ENCODE peak calls at places on chromosomes 3 and 15, in four cellular contexts. One of them, this sample, is unnamed.

GRCh38 chr3:117600112-117600511 is 890.5 kb downstream of the TUSC7 start:
- DNase-seq in left ventricle myocardium inferior: no peak
- DNase-seq in psoas muscle: no peak
- DNase-seq in IMR-90: no peak
- DNase-seq in this sample: no peak

GRCh38 chr3:46400000-46400734 is 6.7 kb downstream of the CCR5AS start:
- DNase-seq in psoas muscle: no peak
- DNase-seq in left ventricle myocardium inferior: no peak
- DNase-seq in IMR-90: peak; percentile 62
- DNase-seq in this sample: no peak

GRCh38 chr3:194959217-194959616 is 273.5 kb downstream of the FAM43A start:
- DNase-seq in psoas muscle: no peak
- DNase-seq in left ventricle myocardium inferior: no peak
- DNase-seq in IMR-90: no peak
- DNase-seq in this sample: no peak

GRCh38 chr3:65751123-65751700 is 287.5 kb downstream of the MAGI1 start:
- DNase-seq in psoas muscle: no peak
- DNase-seq in IMR-90: peak; percentile 34
- DNase-seq in left ventricle myocardium inferior: peak; percentile 25
- DNase-seq in this sample: peak; percentile 75

GRCh38 chr3:157107644-157108133 is 52.3 kb downstream of the CCNL1 start:
- DNase-seq in psoas muscle: no peak
- DNase-seq in IMR-90: no peak
- DNase-seq in left ventricle myocardium inferior: no peak
- DNase-seq in this sample: no peak

GRCh38 chr3:126456211-126456610 is 19.5 kb downstream of the ZXDC start:
- DNase-seq in psoas muscle: peak; percentile 48
- DNase-seq in IMR-90: no peak
- DNase-seq in left ventricle myocardium inferior: no peak
- DNase-seq in this sample: no peak

GRCh38 chr15:85480923-85481322 is 100.5 kb downstream of the AKAP13 start:
- DNase-seq in left ventricle myocardium inferior: no peak
- DNase-seq in psoas muscle: no peak
- DNase-seq in IMR-90: no peak
- DNase-seq in this sample: no peak

GRCh38 chr3:144128117-144128892 is 156.7 kb downstream of the DIPK2A start:
- DNase-seq in IMR-90: no peak
- DNase-seq in left ventricle myocardium inferior: no peak
- DNase-seq in psoas muscle: no peak
- DNase-seq in this sample: no peak

GRCh38 chr3:123467051-123467450 is 18.2 kb upstream of the ADCY5 start:
- DNase-seq in psoas muscle: no peak
- DNase-seq in left ventricle myocardium inferior: no peak
- DNase-seq in IMR-90: no peak
- DNase-seq in this sample: no peak
- H3K27me3 ChIP-seq in psoas muscle: no peaks in the 10 kb centered on the region
- H3K27me3 ChIP-seq in left ventricle myocardium inferior: peaks cover 11% of the 10 kb centered on the region
- H3K27me3 ChIP-seq in IMR-90: peaks cover 54% of the 10 kb centered on the region
- H3K27me3 ChIP-seq in this sample: no peaks in the 10 kb centered on the region

GRCh38 chr15:59940928-59941327 is 63.2 kb upstream of the FOXB1 start:
- DNase-seq in IMR-90: no peak
- DNase-seq in left ventricle myocardium inferior: no peak
- DNase-seq in psoas muscle: no peak
- DNase-seq in this sample: no peak
- H3K27me3 ChIP-seq in IMR-90: no peaks in the 10 kb centered on the region
- H3K27me3 ChIP-seq in left ventricle myocardium inferior: peaks cover 85% of the 10 kb centered on the region
- H3K27me3 ChIP-seq in psoas muscle: no peaks in the 10 kb centered on the region
- H3K27me3 ChIP-seq in this sample: no peaks in the 10 kb centered on the region

DNA sequence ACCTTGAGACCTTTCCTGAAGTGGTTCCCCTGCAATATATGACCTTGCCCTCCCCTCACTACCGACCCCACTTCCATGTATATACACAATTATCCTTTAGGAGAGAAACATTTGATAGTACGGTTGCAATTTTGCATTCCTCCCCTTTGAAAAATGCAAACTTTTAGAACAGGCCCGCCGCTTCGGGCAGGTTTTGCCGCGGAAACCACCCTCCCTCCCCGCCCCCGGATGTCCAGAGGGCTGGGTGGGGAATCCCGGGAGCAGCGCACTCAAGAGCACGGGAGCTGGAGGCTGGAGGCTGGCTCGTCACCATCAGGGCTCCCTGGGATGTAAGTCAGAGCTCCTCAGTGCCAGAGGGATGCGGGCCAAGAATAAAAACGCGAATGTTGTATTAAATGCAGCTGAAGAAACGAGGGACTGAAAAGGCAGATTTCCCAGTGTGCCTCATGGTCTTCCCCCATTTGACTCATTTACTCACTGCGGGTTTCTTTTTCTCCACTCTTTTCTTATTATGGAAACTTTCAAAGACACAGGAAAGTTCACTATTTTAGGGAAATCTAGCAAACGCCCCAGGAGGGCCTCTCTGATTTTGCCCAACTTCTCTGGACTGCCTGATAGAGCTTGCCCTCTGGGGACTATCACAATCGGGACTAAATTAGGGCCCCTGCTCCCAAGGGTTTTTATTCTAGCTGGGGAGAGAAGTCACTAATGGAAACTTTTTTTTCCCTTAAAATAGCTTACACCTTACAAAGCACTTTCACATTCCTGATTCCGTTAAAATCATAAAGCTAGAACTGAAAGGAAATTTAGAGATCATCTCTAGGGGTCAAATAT is 2.9 kb upstream of the USP3 start:
- DNase-seq in IMR-90: peak; percentile 97
- DNase-seq in left ventricle myocardium inferior: peak; percentile 85
- DNase-seq in psoas muscle: peak; percentile 86
- DNase-seq in this sample: peak; percentile 95
- H3K27me3 ChIP-seq in IMR-90: no peaks in the 10 kb centered on the region
- H3K27me3 ChIP-seq in left ventricle myocardium inferior: no peaks in the 10 kb centered on the region
- H3K27me3 ChIP-seq in psoas muscle: no peaks in the 10 kb centered on the region
- H3K27me3 ChIP-seq in this sample: no peaks in the 10 kb centered on the region

GRCh38 chr15:32870240-32871033 is 152.6 kb downstream of the GREM1 start:
- DNase-seq in IMR-90: peak; percentile 100
- DNase-seq in psoas muscle: no peak
- DNase-seq in left ventricle myocardium inferior: no peak
- DNase-seq in this sample: no peak
- H3K27me3 ChIP-seq in IMR-90: no peaks in the 10 kb centered on the region
- H3K27me3 ChIP-seq in psoas muscle: no peaks in the 10 kb centered on the region
- H3K27me3 ChIP-seq in left ventricle myocardium inferior: no peaks in the 10 kb centered on the region
- H3K27me3 ChIP-seq in this sample: no peaks in the 10 kb centered on the region

GRCh38 chr3:196432137-196432879 is at the start of gene UBXN7:
- DNase-seq in IMR-90: peak; percentile 90
- DNase-seq in psoas muscle: peak; percentile 98
- DNase-seq in left ventricle myocardium inferior: peak; percentile 94
- DNase-seq in this sample: peak; percentile 99
- H3K27me3 ChIP-seq in IMR-90: no peaks in the 10 kb centered on the region
- H3K27me3 ChIP-seq in psoas muscle: no peaks in the 10 kb centered on the region
- H3K27me3 ChIP-seq in left ventricle myocardium inferior: no peaks in the 10 kb centered on the region
- H3K27me3 ChIP-seq in this sample: no peaks in the 10 kb centered on the region

This sample was measured in aorta.